ENCODE peak calls at places on chromosomes 16 and 17, in seven cellular contexts. H is NT2/D1; G is heart right ventricle; A is effector memory CD4-positive, alpha-beta T cell; J is IMR-90; E is lower lobe of right lung; O is GM23248. B is an unnamed sample.

GRCh38 chr17:64200080-64201042 is 62.7 kb downstream of the TEX2 start:
- DNase-seq in J (peak; percentile 67), E (no peak), H (no peak), A (no peak), O (peak; percentile 66), G (no peak), B (no peak)

GRCh38 chr17:59505610-59506276 is 59.7 kb upstream of the DHX40 start:
- DNase-seq in A (no peak), O (peak; percentile 47), G (no peak), E (no peak), J (peak; percentile 5), H (no peak), B (no peak)

GRCh38 chr17:62963296-62963695 is 2.7 kb upstream of the TANC2 start:
- DNase-seq in A (no peak), O (peak; percentile 90), J (peak; percentile 90), G (no peak), E (no peak), H (no peak), B (peak; percentile 75)

GRCh38 chr16:68839831-68840230 is 3.5 kb upstream of the TANGO6 start:
- DNase-seq in A (no peak), H (no peak), J (no peak), G (no peak), O (no peak), E (no peak), B (no peak)

GRCh38 chr17:52024296-52024870 is 134.1 kb downstream of the CA10 start:
- DNase-seq in H (no peak), O (no peak), E (no peak), J (no peak), G (no peak), A (no peak), B (peak; percentile 71)

GRCh38 chr17:73131993-73132595 is 32.7 kb upstream of the SSTR2 start:
- DNase-seq in A (no peak), J (no peak), O (no peak), H (peak; percentile 66), E (no peak), G (no peak), B (no peak)

GRCh38 chr17:34826332-34826731 is 134.9 kb downstream of the CCT6B start:
- DNase-seq in G (no peak), J (no peak), H (no peak), E (no peak), O (peak; percentile 41), A (no peak), B (peak; percentile 68)

GRCh38 chr16:86975445-86975844 is 341.7 kb downstream of the C16orf95 start:
- DNase-seq in E (no peak), H (peak; percentile 66), G (no peak), O (peak; percentile 66), J (peak; percentile 95), A (no peak), B (peak; percentile 83)

GRCh38 chr17:81341347-81342061 is 46.4 kb upstream of the SLC38A10 start:
- DNase-seq in H (no peak), O (peak; percentile 45), G (no peak), A (no peak), E (peak; percentile 52), J (no peak), B (no peak)

GRCh38 chr17:75088902-75089417 is 1.2 kb downstream of the SLC16A5 start:
- DNase-seq in E (no peak), J (no peak), H (no peak), G (no peak), A (no peak), O (peak; percentile 69), B (peak; percentile 76)

GRCh38 chr16:56631832-56632159 is 663 bp upstream of the MT1M start:
- DNase-seq in G (no peak), H (no peak), E (no peak), J (no peak), O (no peak), A (no peak), B (no peak)

GRCh38 chr16:50299508-50300105 is 33.3 kb downstream of the ADCY7 start:
- DNase-seq in O (no peak), A (no peak), G (no peak), J (no peak), E (peak; percentile 35), H (no peak), B (no peak)

GRCh38 chr16:84368327-84368996 is at the start of gene ATP2C2:
- DNase-seq in H (no peak), G (no peak), E (peak; percentile 85), O (no peak), J (no peak), A (no peak), B (no peak)

GRCh38 chr17:65078441-65079160 is 22.1 kb upstream of the GNA13 start:
- DNase-seq in J (peak; percentile 78), A (no peak), E (no peak), H (no peak), G (no peak), O (peak; percentile 76), B (peak; percentile 67)

GRCh38 chr16:4138735-4139134 is 22.5 kb upstream of the ADCY9 start:
- DNase-seq in H (no peak), E (no peak), J (no peak), O (no peak), G (no peak), A (no peak), B (no peak)

GRCh38 chr16:10080031-10080772 is 102.0 kb downstream of the GRIN2A start:
- DNase-seq in H (peak; percentile 27), E (no peak), A (no peak), G (peak; percentile 25), J (no peak), O (peak; percentile 32), B (peak; percentile 89)

GRCh38 chr17:29289852-29290251 is 4.1 kb downstream of the NUFIP2 start:
- DNase-seq in H (no peak), A (no peak), G (no peak), E (no peak), O (peak; percentile 18), J (no peak), B (no peak)

GRCh38 chr17:42110301-42111264 is 1.9 kb downstream of the DHX58 start:
- DNase-seq in J (no peak), O (no peak), G (no peak), A (no peak), E (no peak), H (no peak), B (no peak)

GRCh38 chr17:10198509-10199249 is at the start of gene GAS7:
- DNase-seq in A (peak; percentile 11), O (peak; percentile 78), J (peak; percentile 26), E (peak; percentile 72), G (peak; percentile 74), H (no peak), B (peak; percentile 68)

GRCh38 chr16:1000608-1001007 is 19.0 kb downstream of the SOX8 start:
- DNase-seq in G (no peak), E (no peak), A (no peak), J (no peak), H (no peak), O (no peak), B (no peak)
- H3K27me3 ChIP-seq in G (peaks cover 17% of the 10 kb centered on the region), E (peaks cover 42% of the 10 kb centered on the region), A (no peaks in the 10 kb centered on the region), J (peaks cover 50% of the 10 kb centered on the region), H (peaks cover 33% of the 10 kb centered on the region), O (peaks cover 20% of the 10 kb centered on the region), B (peaks cover 11% of the 10 kb centered on the region)

DNA sequence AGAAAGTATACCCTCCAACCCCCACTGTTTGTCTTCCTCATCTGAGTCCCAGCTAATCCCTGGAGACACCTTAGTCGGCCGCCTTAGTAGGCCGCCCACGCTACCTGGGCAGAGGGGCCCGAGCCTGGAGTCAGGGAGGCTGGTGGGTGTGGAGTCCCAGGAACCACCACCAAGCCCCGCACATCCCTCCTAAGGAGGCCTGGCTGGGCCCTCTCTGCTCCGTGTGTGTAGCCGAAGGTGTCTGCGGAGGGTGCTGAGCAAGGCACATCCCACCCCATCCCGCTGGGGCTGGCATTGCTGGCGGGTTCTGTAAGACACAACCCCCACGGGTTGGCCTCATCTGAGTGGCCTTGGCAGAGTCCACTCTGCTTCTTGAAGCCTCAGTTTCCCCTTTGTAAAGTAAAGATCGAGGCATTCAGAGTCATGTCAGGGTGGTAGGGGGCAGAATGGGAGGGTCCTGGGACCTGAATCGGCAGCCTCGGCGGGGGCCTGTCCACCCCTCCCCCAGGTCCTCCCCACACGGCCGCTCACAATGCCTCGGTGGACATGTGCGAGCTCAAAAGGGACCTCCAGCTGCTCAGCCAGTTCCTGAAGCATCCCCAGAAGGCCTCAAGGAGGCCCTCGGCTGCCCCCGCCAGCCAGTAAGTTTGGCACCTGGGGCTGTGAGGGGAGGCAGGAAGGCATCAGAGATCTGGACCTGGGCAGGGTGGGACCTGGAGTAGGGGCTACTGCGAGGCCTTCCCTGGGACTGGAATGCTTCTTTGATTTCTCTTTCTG is 15.2 kb upstream of the ADGRG3 start:
- DNase-seq in O (no peak), J (no peak), H (no peak), A (no peak), G (no peak), E (no peak), B (no peak)
- H3K27me3 ChIP-seq in O (no peaks in the 10 kb centered on the region), J (no peaks in the 10 kb centered on the region), H (no peaks in the 10 kb centered on the region), A (no peaks in the 10 kb centered on the region), G (no peaks in the 10 kb centered on the region), E (no peaks in the 10 kb centered on the region), B (no peaks in the 10 kb centered on the region)

GRCh38 chr16:1152651-1153259 is at the start of gene CACNA1H:
- DNase-seq in O (peak; percentile 30), E (no peak), A (peak; percentile 30), G (peak; percentile 51), H (no peak), J (no peak), B (peak; percentile 25)
- H3K27me3 ChIP-seq in O (peaks cover 12% of the 10 kb centered on the region), E (peaks cover 55% of the 10 kb centered on the region), A (peaks cover 22% of the 10 kb centered on the region), G (peaks cover 56% of the 10 kb centered on the region), H (peaks cover 4% of the 10 kb centered on the region), J (peaks cover 6% of the 10 kb centered on the region), B (peaks cover 13% of the 10 kb centered on the region)

GRCh38 chr17:77884967-77885641 is 73.4 kb upstream of the TNRC6C start:
- DNase-seq in A (no peak), G (no peak), E (no peak), H (no peak), J (no peak), O (no peak), B (no peak)

GRCh38 chr17:77886387-77886728 is 72.1 kb upstream of the TNRC6C start:
- DNase-seq in A (no peak), O (no peak), J (no peak), G (peak; percentile 39), H (no peak), E (peak; percentile 78), B (no peak)

GRCh38 chr17:77884019-77884418 is 74.5 kb upstream of the TNRC6C start:
- DNase-seq in E (peak; percentile 46), A (no peak), G (peak; percentile 45), H (no peak), O (peak; percentile 35), J (peak; percentile 5), B (no peak)

GRCh38 chr17:77887110-77887463 is 71.4 kb upstream of the TNRC6C start:
- DNase-seq in O (no peak), J (no peak), G (no peak), H (no peak), E (no peak), A (no peak), B (no peak)

DNA sequence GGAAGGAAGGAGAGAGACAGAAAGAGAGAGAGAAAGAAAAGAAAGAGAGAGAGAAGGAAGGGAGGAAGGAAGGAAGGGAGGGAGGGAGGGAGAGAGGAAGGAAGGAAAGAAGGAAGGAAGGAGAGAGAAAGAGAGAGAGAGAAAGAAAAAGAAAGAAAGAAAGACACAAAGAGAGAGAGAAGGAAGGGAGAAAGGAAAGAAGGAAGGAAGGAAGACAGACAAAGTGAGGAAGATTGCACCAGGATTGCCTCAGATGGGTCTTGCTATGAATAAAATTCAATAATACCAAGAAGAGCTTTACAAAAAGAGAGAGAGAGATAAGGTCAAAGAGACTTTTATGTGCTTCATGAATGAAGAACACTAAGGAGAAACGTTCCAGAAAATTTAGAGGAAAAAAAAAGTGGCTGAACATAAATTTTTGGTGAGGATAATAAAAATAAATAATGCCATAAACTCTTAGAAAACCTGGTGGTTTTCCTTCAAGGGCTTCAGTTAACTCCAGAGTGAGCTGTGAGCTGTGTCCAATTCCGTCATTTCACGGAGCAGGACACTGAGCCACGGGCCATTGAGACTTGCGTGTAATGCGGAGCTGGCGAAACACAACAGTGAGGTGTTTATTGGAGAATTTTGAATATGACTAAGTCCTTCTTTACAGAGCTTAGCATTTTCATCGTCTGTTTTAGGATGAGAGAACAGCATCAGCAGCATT is 72.7 kb upstream of the TNRC6C start:
- DNase-seq in J (no peak), A (no peak), H (no peak), G (no peak), O (peak; percentile 19), E (no peak), B (no peak)
- H3K27me3 ChIP-seq in J (peaks cover 46% of the 10 kb centered on the region), A (no peaks in the 10 kb centered on the region), H (peaks cover 46% of the 10 kb centered on the region), G (no peaks in the 10 kb centered on the region), O (peaks cover 20% of the 10 kb centered on the region), E (peaks cover 28% of the 10 kb centered on the region), B (peaks cover 11% of the 10 kb centered on the region)

B was measured in MG63.